ENCODE peak calls at places on chromosomes 2 and 18, in five cellular contexts. One of them, this sample, is unnamed.

GRCh38 chr2:134919360-134920210 is 963 bp downstream of the CCNT2 start:
- DNase-seq in prostate gland: peak; percentile 18
- DNase-seq in heart left ventricle: no peak
- DNase-seq in ovary: no peak
- DNase-seq in tibial nerve: no peak
- DNase-seq in this sample: peak; percentile 51

GRCh38 chr2:167127135-167127534 is 238.9 kb downstream of the XIRP2 start:
- DNase-seq in prostate gland: no peak
- DNase-seq in heart left ventricle: no peak
- DNase-seq in ovary: no peak
- DNase-seq in tibial nerve: no peak
- DNase-seq in this sample: no peak

GRCh38 chr2:240014327-240014726 is 10.8 kb downstream of the NDUFA10 start:
- DNase-seq in prostate gland: no peak
- DNase-seq in heart left ventricle: no peak
- DNase-seq in ovary: no peak
- DNase-seq in tibial nerve: no peak
- DNase-seq in this sample: no peak

GRCh38 chr2:23294238-23294637 is 90.7 kb upstream of the KLHL29 start:
- DNase-seq in prostate gland: no peak
- DNase-seq in heart left ventricle: no peak
- DNase-seq in ovary: no peak
- DNase-seq in tibial nerve: no peak
- DNase-seq in this sample: no peak

GRCh38 chr2:202278036-202278760 is 12.6 kb downstream of the NOP58 start:
- DNase-seq in prostate gland: no peak
- DNase-seq in heart left ventricle: no peak
- DNase-seq in ovary: no peak
- DNase-seq in tibial nerve: no peak
- DNase-seq in this sample: no peak

GRCh38 chr18:74316257-74317180 is 880 bp downstream of the C18orf63 start:
- DNase-seq in prostate gland: no peak
- DNase-seq in heart left ventricle: no peak
- DNase-seq in ovary: no peak
- DNase-seq in tibial nerve: no peak
- DNase-seq in this sample: no peak

GRCh38 chr2:64478502-64479230 is 24.7 kb downstream of the LGALSL start:
- DNase-seq in prostate gland: no peak
- DNase-seq in heart left ventricle: no peak
- DNase-seq in ovary: no peak
- DNase-seq in tibial nerve: no peak
- DNase-seq in this sample: no peak

GRCh38 chr2:167942495-167943081 is 304.8 kb downstream of the STK39 start:
- DNase-seq in prostate gland: no peak
- DNase-seq in heart left ventricle: no peak
- DNase-seq in ovary: no peak
- DNase-seq in tibial nerve: no peak
- DNase-seq in this sample: no peak

GRCh38 chr18:23412351-23412964 is 40.6 kb upstream of the RIOK3 start:
- DNase-seq in prostate gland: no peak
- DNase-seq in heart left ventricle: no peak
- DNase-seq in ovary: no peak
- DNase-seq in tibial nerve: no peak
- DNase-seq in this sample: no peak

GRCh38 chr2:195535911-195536522 is 121.0 kb upstream of the SLC39A10 start:
- DNase-seq in prostate gland: no peak
- DNase-seq in heart left ventricle: peak; percentile 38
- DNase-seq in ovary: no peak
- DNase-seq in tibial nerve: no peak
- DNase-seq in this sample: no peak

GRCh38 chr2:220090050-220090449 is 462.6 kb downstream of the SLC4A3 start:
- DNase-seq in prostate gland: peak; percentile 5
- DNase-seq in heart left ventricle: no peak
- DNase-seq in ovary: no peak
- DNase-seq in tibial nerve: no peak
- DNase-seq in this sample: no peak

GRCh38 chr18:63084220-63084619 is 235.3 kb downstream of the BCL2 start:
- DNase-seq in prostate gland: no peak
- DNase-seq in heart left ventricle: no peak
- DNase-seq in ovary: no peak
- DNase-seq in tibial nerve: no peak
- DNase-seq in this sample: no peak

GRCh38 chr2:12725238-12726187 is 8.8 kb downstream of the TRIB2 start:
- DNase-seq in prostate gland: no peak
- DNase-seq in heart left ventricle: no peak
- DNase-seq in ovary: no peak
- DNase-seq in tibial nerve: no peak
- DNase-seq in this sample: peak; percentile 75

GRCh38 chr2:143841935-143842334 is 678.0 kb downstream of the ZEB2 start:
- DNase-seq in prostate gland: no peak
- DNase-seq in heart left ventricle: no peak
- DNase-seq in ovary: no peak
- DNase-seq in tibial nerve: no peak
- DNase-seq in this sample: no peak

GRCh38 chr2:68796306-68796905 is 61.8 kb downstream of the ARHGAP25 start:
- DNase-seq in prostate gland: no peak
- DNase-seq in heart left ventricle: no peak
- DNase-seq in ovary: no peak
- DNase-seq in tibial nerve: no peak
- DNase-seq in this sample: no peak

GRCh38 chr2:220460257-220460985 is 833.0 kb downstream of the SLC4A3 start:
- DNase-seq in prostate gland: no peak
- DNase-seq in heart left ventricle: no peak
- DNase-seq in ovary: no peak
- DNase-seq in tibial nerve: no peak
- DNase-seq in this sample: no peak

GRCh38 chr18:32315881-32316280 is 126.0 kb downstream of the MEP1B start:
- DNase-seq in prostate gland: no peak
- DNase-seq in heart left ventricle: no peak
- DNase-seq in ovary: no peak
- DNase-seq in tibial nerve: no peak
- DNase-seq in this sample: no peak

GRCh38 chr2:217360781-217361485 is 501.1 kb upstream of the TNP1 start:
- DNase-seq in prostate gland: peak; percentile 21
- DNase-seq in heart left ventricle: no peak
- DNase-seq in ovary: peak; percentile 56
- DNase-seq in tibial nerve: no peak
- DNase-seq in this sample: no peak

GRCh38 chr2:1990724-1991123 is 246.4 kb upstream of the PXDN start:
- DNase-seq in prostate gland: no peak
- DNase-seq in heart left ventricle: peak; percentile 57
- DNase-seq in ovary: no peak
- DNase-seq in tibial nerve: no peak
- DNase-seq in this sample: no peak

GRCh38 chr2:75465317-75465998 is 95.3 kb downstream of the EVA1A start:
- DNase-seq in prostate gland: no peak
- DNase-seq in heart left ventricle: no peak
- DNase-seq in ovary: no peak
- DNase-seq in tibial nerve: no peak
- DNase-seq in this sample: no peak

GRCh38 chr2:231094671-231095346 is 30.0 kb downstream of the HTR2B start:
- DNase-seq in prostate gland: no peak
- DNase-seq in heart left ventricle: no peak
- DNase-seq in ovary: no peak
- DNase-seq in tibial nerve: no peak
- DNase-seq in this sample: no peak

GRCh38 chr2:170101789-170102188 is 76.2 kb upstream of the MYO3B start:
- DNase-seq in prostate gland: no peak
- DNase-seq in heart left ventricle: no peak
- DNase-seq in ovary: no peak
- DNase-seq in tibial nerve: no peak
- DNase-seq in this sample: no peak

GRCh38 chr2:224389317-224389716 is 12.6 kb downstream of the FAM124B start:
- DNase-seq in prostate gland: no peak
- DNase-seq in heart left ventricle: no peak
- DNase-seq in ovary: no peak
- DNase-seq in tibial nerve: no peak
- DNase-seq in this sample: no peak

GRCh38 chr2:179355881-179356280 is 91.2 kb upstream of the SESTD1 start:
- DNase-seq in prostate gland: no peak
- DNase-seq in heart left ventricle: no peak
- DNase-seq in ovary: no peak
- DNase-seq in tibial nerve: no peak
- DNase-seq in this sample: no peak

GRCh38 chr2:27645197-27645596 is 16.3 kb downstream of the GPN1 start:
- DNase-seq in prostate gland: no peak
- DNase-seq in heart left ventricle: no peak
- DNase-seq in ovary: no peak
- DNase-seq in tibial nerve: no peak
- DNase-seq in this sample: no peak

GRCh38 chr2:27647737-27648136 is 15.7 kb downstream of the SUPT7L start:
- DNase-seq in prostate gland: no peak
- DNase-seq in heart left ventricle: no peak
- DNase-seq in ovary: no peak
- DNase-seq in tibial nerve: no peak
- DNase-seq in this sample: no peak

GRCh38 chr2:27652341-27652740 is 11.1 kb downstream of the SUPT7L start:
- DNase-seq in prostate gland: no peak
- DNase-seq in heart left ventricle: no peak
- DNase-seq in ovary: no peak
- DNase-seq in tibial nerve: no peak
- DNase-seq in this sample: no peak

GRCh38 chr2:27651056-27651455 is 12.4 kb downstream of the SUPT7L start:
- DNase-seq in prostate gland: no peak
- DNase-seq in heart left ventricle: no peak
- DNase-seq in ovary: no peak
- DNase-seq in tibial nerve: no peak
- DNase-seq in this sample: no peak

DNA sequence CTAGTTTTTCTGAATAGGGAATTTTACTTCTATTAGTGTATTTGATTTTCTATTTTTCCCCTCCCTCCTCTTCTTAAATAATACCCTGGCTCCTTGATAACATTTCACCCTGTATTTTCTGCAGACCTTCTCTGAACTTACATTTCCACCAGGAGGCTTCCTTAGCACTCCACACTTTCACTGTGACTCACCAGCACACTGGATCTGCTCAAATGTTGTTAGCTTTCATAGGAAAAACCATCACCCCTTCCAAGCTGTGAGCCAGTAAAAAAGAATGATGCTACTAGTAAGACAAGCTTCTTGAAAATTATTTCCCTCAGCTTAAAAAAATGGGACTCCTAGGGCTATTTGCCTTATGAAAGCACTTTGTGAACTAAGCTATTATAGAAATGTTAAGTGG is 16.1 kb downstream of the SUPT7L start:
- DNase-seq in prostate gland: no peak
- DNase-seq in heart left ventricle: no peak
- DNase-seq in ovary: no peak
- DNase-seq in tibial nerve: no peak
- DNase-seq in this sample: no peak
- TF ChIP-seq POLR2A in prostate gland: no peak
- TF ChIP-seq POLR2A in heart left ventricle: no peak
- TF ChIP-seq POLR2A in ovary: no peak
- TF ChIP-seq POLR2A in tibial nerve: no peak
- TF ChIP-seq POLR2A in this sample: no peak

GRCh38 chr2:120857422-120857821 is 121.8 kb downstream of the GLI2 start:
- DNase-seq in prostate gland: no peak
- DNase-seq in heart left ventricle: no peak
- DNase-seq in ovary: no peak
- DNase-seq in tibial nerve: no peak
- DNase-seq in this sample: no peak
- TF ChIP-seq POLR2A in prostate gland: no peak
- TF ChIP-seq POLR2A in heart left ventricle: no peak
- TF ChIP-seq POLR2A in ovary: no peak
- TF ChIP-seq POLR2A in tibial nerve: no peak
- TF ChIP-seq POLR2A in this sample: no peak

DNA sequence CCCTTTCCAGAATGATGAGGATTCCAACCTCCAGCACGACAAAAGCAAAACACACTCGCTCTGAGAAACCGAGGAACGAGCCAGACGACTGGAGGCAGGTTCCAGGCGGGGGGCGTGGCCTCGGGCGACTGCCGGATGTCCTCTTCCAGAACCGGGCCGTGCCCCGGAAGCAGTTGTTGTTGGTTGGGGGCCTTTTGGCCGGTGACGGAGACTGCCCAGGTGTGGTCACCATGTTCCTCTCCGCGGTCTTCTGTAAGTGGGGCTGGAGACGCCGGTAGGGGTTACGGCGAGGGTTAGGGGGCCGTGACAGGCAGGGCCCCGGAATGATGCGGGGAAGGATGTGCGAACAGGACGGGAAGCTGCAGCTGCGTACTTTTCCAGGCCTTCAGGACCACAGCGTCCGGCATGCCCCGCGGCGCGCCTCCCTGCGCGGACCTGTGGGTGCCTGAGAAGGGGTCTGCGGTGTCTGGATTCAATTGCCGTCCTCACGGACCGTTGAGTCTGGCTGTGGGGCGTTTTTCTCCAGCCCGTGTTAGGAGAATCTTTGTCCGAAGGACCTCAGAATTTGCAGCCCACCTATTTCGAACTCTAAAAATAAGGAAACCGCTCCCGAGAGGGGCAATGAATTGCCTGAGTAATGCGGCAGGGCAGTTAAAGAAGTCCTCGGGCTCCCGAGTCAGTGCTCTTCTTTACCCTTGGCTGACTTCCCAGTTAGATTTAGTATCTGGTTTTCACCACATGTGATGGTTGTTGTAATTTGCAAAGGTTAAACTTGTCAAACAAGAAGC is at the start of gene MRPL33:
- DNase-seq in prostate gland: peak; percentile 92
- DNase-seq in heart left ventricle: peak; percentile 96
- DNase-seq in ovary: peak; percentile 95
- DNase-seq in tibial nerve: peak; percentile 92
- DNase-seq in this sample: peak; percentile 97
- TF ChIP-seq POLR2A in prostate gland: peak; percentile 57
- TF ChIP-seq POLR2A in heart left ventricle: no peak
- TF ChIP-seq POLR2A in ovary: peak; percentile 75
- TF ChIP-seq POLR2A in tibial nerve: peak; percentile 77
- TF ChIP-seq POLR2A in this sample: peak; percentile 60

GRCh38 chr2:96637385-96638143 is 548 bp downstream of the KANSL3 start:
- DNase-seq in prostate gland: peak; percentile 62
- DNase-seq in heart left ventricle: peak; percentile 91
- DNase-seq in ovary: peak; percentile 84
- DNase-seq in tibial nerve: peak; percentile 53
- DNase-seq in this sample: peak; percentile 86
- TF ChIP-seq POLR2A in prostate gland: peak; percentile 8
- TF ChIP-seq POLR2A in heart left ventricle: no peak
- TF ChIP-seq POLR2A in ovary: no peak
- TF ChIP-seq POLR2A in tibial nerve: no peak
- TF ChIP-seq POLR2A in this sample: no peak

GRCh38 chr2:55048925-55049793 is 1.1 kb downstream of the RTN4 start:
- DNase-seq in prostate gland: peak; percentile 89
- DNase-seq in heart left ventricle: peak; percentile 91
- DNase-seq in ovary: peak; percentile 93
- DNase-seq in tibial nerve: peak; percentile 91
- DNase-seq in this sample: peak; percentile 86
- TF ChIP-seq POLR2A in prostate gland: peak; percentile 64
- TF ChIP-seq POLR2A in heart left ventricle: no peak
- TF ChIP-seq POLR2A in ovary: peak; percentile 43
- TF ChIP-seq POLR2A in tibial nerve: peak; percentile 71
- TF ChIP-seq POLR2A in this sample: no peak

This sample was measured in stomach.